ENCODE peak calls at places on chromosomes 2 and 18, in seven cellular contexts. Z, Q, R, X, L, D and N are unnamed samples.

GRCh38 chr2:119352357-119352756 is 14.3 kb downstream of the C2orf76 start:
- DNase-seq in Z (no peak), Q (no peak), R (peak), X (no peak), L (no peak), D (peak), N (no peak)

GRCh38 chr2:68420254-68420910 is 46.7 kb downstream of the FBXO48 start:
- DNase-seq in Z (no peak), Q (no peak), R (peak), X (no peak), L (no peak), D (no peak), N (no peak)

GRCh38 chr2:168064011-168064998 is 183.1 kb downstream of the STK39 start:
- DNase-seq in Z (no peak), Q (no peak), R (no peak), X (no peak), L (no peak), D (peak), N (no peak)

GRCh38 chr2:138559648-138560047 is 58.1 kb downstream of the SPOPL start:
- DNase-seq in Z (no peak), Q (no peak), R (no peak), X (no peak), L (no peak), D (no peak), N (no peak)

GRCh38 chr2:110853516-110853915 is 121.1 kb downstream of the ACOXL start:
- DNase-seq in Z (peak), Q (peak), R (peak), X (no peak), L (no peak), D (peak), N (peak)

GRCh38 chr18:69469444-69469919 is 68.8 kb downstream of the DOK6 start:
- DNase-seq in Z (no peak), Q (peak), R (no peak), X (peak), L (peak), D (no peak), N (peak)

GRCh38 chr2:25521665-25522387 is 151.6 kb downstream of the DTNB start:
- DNase-seq in Z (no peak), Q (peak), R (peak), X (no peak), L (peak), D (peak), N (peak)

GRCh38 chr18:57581301-57581934 is 5.1 kb downstream of the FECH start:
- DNase-seq in Z (no peak), Q (no peak), R (peak), X (no peak), L (no peak), D (no peak), N (no peak)

GRCh38 chr2:169716938-169717690 is 16.5 kb upstream of the KLHL23 start:
- DNase-seq in Z (peak), Q (no peak), R (no peak), X (no peak), L (no peak), D (no peak), N (no peak)

GRCh38 chr2:101382406-101382805 is 4.9 kb downstream of the CREG2 start:
- DNase-seq in Z (no peak), Q (no peak), R (no peak), X (no peak), L (no peak), D (no peak), N (peak)

GRCh38 chr2:239824051-239824694 is 201.0 kb downstream of the NDUFA10 start:
- DNase-seq in Z (peak), Q (no peak), R (peak), X (no peak), L (no peak), D (peak), N (peak)

GRCh38 chr2:177692042-177692823 is 299.7 kb downstream of the AGPS start:
- DNase-seq in Z (no peak), Q (no peak), R (no peak), X (no peak), L (no peak), D (peak), N (no peak)

GRCh38 chr2:241558532-241559488 is at the start of gene BOK:
- DNase-seq in Z (peak), Q (no peak), R (no peak), X (peak), L (no peak), D (peak), N (peak)

GRCh38 chr2:74745766-74746165 is 88.2 kb upstream of the HK2 start:
- DNase-seq in Z (peak), Q (no peak), R (no peak), X (no peak), L (no peak), D (no peak), N (no peak)

GRCh38 chr2:60735496-60736250 is 20.4 kb upstream of the PAPOLG start:
- DNase-seq in Z (no peak), Q (peak), R (no peak), X (no peak), L (no peak), D (peak), N (peak)

GRCh38 chr2:57160976-57161375 is 885.6 kb upstream of the VRK2 start:
- DNase-seq in Z (no peak), Q (no peak), R (no peak), X (no peak), L (no peak), D (no peak), N (no peak)

GRCh38 chr2:206700141-206700540 is 18.1 kb downstream of the DYTN start:
- DNase-seq in Z (no peak), Q (no peak), R (no peak), X (no peak), L (no peak), D (no peak), N (peak)

GRCh38 chr18:68874361-68874760 is 76.5 kb downstream of the CCDC102B start:
- DNase-seq in Z (no peak), Q (no peak), R (no peak), X (no peak), L (no peak), D (no peak), N (no peak)

GRCh38 chr2:157480182-157480961 is 36.5 kb upstream of the CYTIP start:
- DNase-seq in Z (peak), Q (no peak), R (no peak), X (peak), L (no peak), D (no peak), N (no peak)

GRCh38 chr2:198134287-198134955 is 330.0 kb downstream of the PLCL1 start:
- DNase-seq in Z (no peak), Q (no peak), R (no peak), X (no peak), L (no peak), D (no peak), N (no peak)

GRCh38 chr2:209688388-209688787 is 83.2 kb upstream of the UNC80 start:
- DNase-seq in Z (no peak), Q (no peak), R (no peak), X (no peak), L (no peak), D (no peak), N (no peak)

GRCh38 chr2:214772443-214773034 is 36.9 kb downstream of the BARD1 start:
- DNase-seq in Z (no peak), Q (no peak), R (no peak), X (no peak), L (no peak), D (no peak), N (no peak)

GRCh38 chr2:144133881-144134280 is 386.0 kb downstream of the ZEB2 start:
- DNase-seq in Z (no peak), Q (no peak), R (peak), X (no peak), L (no peak), D (no peak), N (no peak)

GRCh38 chr2:120323214-120323613 is 22.7 kb upstream of the INHBB start:
- DNase-seq in Z (peak), Q (no peak), R (no peak), X (peak), L (no peak), D (no peak), N (no peak)

GRCh38 chr2:165573534-165574461 is 104.3 kb downstream of the CSRNP3 start:
- DNase-seq in Z (peak), Q (no peak), R (peak), X (peak), L (no peak), D (no peak), N (peak)

GRCh38 chr2:225207026-225207425 is 164.8 kb upstream of the DOCK10 start:
- DNase-seq in Z (no peak), Q (no peak), R (no peak), X (no peak), L (no peak), D (no peak), N (no peak)

DNA sequence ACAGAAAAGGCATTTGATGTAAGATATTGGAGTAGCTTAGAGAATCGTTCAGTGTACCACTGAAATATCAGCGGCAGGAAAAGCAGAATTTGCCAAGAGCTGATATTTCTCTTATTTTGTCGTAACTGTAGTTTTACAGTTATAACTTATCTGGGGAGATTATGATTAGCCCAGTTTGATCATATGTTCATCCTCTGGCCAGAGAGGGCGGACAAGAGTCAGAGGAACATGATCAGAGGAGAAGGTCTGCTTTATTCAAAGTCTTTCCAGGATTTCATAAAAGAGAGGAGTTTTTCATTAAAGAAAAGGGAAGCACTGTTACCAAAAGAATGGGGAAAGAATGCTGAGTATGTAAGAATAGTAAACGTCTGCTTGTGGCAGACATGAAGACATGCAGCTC is 1655.6 kb downstream of the DPP10 start:
- DNase-seq in Z (no peak), Q (no peak), R (no peak), X (no peak), L (no peak), D (no peak), N (no peak)
- TF ChIP-seq CTCF in Z (no peak), Q (no peak), R (peak), X (no peak), L (no peak), D (no peak), N (no peak)

DNA sequence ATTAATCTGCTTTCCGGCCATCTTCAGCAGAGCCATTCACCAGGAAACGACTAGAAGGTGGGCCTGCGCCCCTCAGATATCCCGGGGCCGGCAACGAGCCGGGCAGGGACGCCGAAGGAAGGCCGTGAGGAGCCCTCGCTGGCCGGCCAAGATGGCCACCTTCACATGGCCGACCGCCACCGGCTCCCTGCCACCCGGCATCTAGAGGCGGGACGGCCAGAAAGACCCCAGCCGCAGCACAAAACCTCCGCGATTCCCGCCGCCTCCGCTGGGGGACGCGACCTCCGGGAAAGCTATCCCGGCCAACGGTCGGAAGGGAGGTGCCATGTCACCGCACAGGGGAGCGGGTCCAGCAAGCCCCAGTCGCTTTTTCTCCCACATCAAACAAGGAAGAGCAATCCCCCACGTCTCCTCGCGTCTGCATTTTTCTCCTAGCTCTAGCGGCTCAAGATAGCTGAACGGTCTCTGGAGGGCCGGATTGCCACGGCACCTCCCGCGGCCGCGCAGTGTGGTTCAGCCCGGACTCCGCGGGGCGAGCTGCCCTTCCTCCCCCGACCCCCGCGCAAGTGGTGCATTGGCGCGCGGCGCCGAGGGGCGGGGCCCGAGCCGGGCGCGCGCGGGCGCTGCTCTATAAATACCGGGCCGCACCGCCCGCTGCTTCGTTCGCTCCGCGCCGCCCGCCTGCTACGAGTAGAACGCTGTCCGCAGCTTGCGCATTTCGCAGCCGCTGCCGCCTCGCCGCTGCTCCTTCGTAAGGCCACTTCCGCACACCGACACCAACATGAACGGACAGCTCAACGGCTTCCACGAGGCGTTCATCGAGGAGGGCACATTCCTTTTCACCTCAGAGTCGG is at the start of gene MAT2A:
- DNase-seq in Z (peak), Q (peak), R (peak), X (peak), L (no peak), D (peak), N (peak)
- TF ChIP-seq CTCF in Z (peak), Q (no peak), R (peak), X (peak), L (peak), D (peak), N (peak)

DNA sequence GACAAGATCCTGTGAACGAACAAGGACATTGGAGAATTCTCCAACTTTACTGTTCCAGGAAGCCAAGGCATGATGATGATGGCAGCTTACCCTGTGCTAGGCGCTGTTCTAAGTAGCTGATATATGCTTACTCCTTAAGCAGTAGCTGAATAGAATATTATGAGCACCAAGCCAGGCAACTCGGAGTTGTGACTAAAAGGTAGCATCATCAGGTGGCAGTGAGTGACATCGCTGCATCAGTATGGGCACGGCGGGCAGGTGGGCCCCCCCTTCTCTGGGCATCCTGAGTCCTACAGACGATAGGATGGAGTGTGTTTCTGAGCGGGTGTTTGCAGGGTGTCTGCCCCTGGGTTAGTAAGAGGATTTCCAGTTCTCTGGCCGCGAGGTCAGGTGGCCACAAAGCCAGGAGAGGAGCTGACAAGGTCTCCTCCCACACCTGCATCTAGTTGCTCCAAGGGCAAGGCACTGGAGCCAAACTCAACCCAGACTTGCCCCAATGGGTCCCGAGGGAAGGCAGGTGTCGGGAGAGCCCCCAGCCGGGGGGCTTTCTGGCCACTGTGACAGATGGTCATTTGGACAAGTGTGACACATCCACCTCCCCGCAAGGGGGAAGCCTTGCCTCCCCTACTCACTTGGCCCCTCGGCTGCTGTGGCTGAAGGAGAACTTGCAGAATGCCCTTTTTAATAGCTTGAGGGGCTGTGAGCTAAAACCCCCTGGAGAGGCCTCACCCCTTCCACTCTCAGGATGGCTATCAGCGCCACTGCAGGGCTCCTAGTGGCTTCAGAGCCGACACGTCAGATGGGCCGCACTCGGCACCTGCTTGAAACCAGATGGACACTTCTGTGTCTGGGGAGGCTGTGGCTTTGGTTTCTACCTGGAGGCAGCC is 55.5 kb downstream of the CRACDL start:
- DNase-seq in Z (no peak), Q (no peak), R (peak), X (no peak), L (no peak), D (no peak), N (no peak)
- TF ChIP-seq CTCF in Z (no peak), Q (no peak), R (peak), X (no peak), L (no peak), D (no peak), N (no peak)

DNA sequence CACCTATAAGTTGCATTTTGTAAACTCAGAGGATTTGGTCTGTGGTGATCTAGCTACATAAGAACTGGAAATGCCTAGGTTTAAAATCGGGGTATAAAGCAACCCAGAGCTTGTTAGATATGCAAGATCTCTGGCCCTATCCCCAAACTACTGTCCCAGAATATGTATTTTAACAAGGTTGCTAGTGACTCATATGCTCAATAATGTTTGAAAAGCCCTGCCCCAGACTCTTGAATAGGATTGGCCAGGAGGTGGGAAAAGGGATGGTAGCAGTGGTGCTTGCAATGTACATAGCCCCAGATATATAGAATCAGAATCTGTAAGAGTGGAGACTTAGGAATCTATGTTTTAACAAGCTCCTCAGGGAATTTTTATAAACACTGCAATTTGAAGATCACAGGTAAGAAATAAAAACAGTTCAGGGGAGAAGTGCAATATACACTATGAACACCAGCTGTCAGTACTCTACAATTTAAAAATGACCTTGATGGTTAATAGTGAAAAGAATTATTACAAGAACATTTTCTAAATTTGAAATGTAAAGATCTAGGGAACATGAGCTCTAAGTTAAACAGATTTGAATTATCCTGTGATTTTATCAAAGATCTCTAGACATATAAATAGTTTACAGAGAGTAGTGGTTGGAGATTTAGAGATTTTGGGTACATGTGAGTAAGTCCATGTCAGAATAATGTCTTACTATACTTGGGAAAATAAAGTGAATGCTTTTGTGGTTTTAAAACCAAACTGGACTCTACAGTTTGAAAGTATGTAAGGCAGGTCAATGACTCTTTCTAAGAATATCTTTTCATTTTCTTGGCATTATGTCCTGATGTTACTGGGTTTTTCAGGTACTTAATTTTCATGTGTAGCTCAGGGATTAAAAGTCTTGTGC is 7.7 kb upstream of the MMADHC start:
- DNase-seq in Z (no peak), Q (no peak), R (no peak), X (no peak), L (no peak), D (peak), N (no peak)
- TF ChIP-seq CTCF in Z (no peak), Q (no peak), R (peak), X (no peak), L (peak), D (peak), N (no peak)

DNA sequence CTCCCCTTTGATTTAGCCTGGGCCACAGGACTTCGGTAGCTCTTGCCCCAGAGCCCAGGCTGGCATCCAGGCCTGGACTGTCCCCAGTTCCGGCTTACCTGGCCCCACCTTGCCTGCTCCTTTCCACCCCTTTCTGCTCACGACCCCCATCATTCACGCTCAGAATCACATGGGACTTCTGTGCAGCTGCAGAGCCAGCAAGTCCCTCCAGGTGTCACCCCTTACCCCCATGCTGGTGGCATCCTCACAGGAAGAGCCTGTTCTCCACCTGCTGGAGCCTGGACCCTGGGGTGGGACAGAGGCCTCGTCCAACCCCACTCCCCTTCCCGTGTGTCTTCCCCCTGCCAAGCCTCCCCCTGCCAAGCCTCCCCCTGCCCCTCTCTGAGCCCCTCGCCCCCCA is 7.9 kb upstream of the KCNIP3 start:
- DNase-seq in Z (no peak), Q (no peak), R (no peak), X (no peak), L (no peak), D (no peak), N (no peak)
- TF ChIP-seq CTCF in Z (no peak), Q (no peak), R (no peak), X (no peak), L (no peak), D (no peak), N (no peak)

DNA sequence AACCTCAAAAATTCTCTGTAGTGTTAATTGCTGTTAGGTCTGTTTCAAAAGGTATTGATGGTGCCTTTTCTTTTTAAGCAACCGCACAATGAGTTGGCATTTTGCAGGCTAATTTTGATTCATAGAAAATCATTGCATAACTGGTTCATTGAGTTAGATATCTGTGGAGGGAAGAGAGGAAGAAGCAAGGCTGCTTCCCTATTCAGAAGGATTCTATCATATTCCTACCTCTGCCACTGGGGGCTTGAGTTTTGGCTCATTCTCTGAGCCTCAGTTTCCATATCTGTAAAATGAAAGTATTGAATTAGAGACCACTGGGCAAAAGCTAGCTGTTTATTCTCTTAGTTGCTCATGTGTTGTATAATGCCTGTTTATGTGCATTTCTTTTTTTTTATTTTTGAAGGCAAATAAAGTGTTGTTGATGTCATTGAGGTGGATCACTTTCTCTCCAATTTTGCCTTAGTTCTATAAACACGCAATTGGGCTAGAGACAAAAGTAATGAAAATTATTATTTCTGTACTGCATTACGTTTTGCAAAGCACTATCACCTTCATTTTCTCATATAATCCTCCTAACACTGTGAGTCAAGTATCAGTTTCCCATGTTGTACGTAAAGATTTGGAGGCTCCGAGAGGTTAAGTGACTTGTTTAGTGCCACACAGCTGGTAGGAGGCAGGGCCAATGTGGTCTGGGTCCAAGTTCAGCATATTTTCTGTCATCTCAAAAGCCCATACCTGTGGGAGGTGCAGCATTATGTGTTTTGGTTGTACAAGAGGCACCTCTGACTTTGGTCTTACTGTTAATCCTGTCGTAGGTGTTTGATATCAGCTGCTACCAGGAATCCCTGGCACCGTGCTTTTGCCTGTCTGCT is 5.9 kb downstream of the TRIB2 start:
- DNase-seq in Z (no peak), Q (no peak), R (no peak), X (no peak), L (no peak), D (no peak), N (no peak)
- TF ChIP-seq CTCF in Z (no peak), Q (no peak), R (peak), X (no peak), L (no peak), D (no peak), N (no peak)